ENCODE peak calls at places on chromosomes 7 and 10, in seven cellular contexts. One of them, this sample, is unnamed.

GRCh38 chr7:40298421-40298820 is 163.6 kb downstream of the SUGCT start:
- DNase-seq in uterus: no peak
- DNase-seq in astrocyte of the spinal cord: peak
- DNase-seq in NB4: no peak
- DNase-seq in left lung: no peak
- DNase-seq in ascending aorta: no peak
- DNase-seq in choroid plexus epithelial cell: peak
- DNase-seq in this sample: no peak

GRCh38 chr10:132957131-132957530 is 14.8 kb upstream of the CFAP46 start:
- DNase-seq in uterus: no peak
- DNase-seq in astrocyte of the spinal cord: no peak
- DNase-seq in NB4: no peak
- DNase-seq in left lung: no peak
- DNase-seq in ascending aorta: peak
- DNase-seq in choroid plexus epithelial cell: no peak
- DNase-seq in this sample: no peak

GRCh38 chr10:100654835-100655759 is 90.3 kb upstream of the PAX2 start:
- DNase-seq in uterus: no peak
- DNase-seq in astrocyte of the spinal cord: no peak
- DNase-seq in NB4: peak
- DNase-seq in left lung: no peak
- DNase-seq in ascending aorta: no peak
- DNase-seq in choroid plexus epithelial cell: no peak
- DNase-seq in this sample: no peak

GRCh38 chr7:55194522-55194921 is 170.6 kb upstream of the LANCL2 start:
- DNase-seq in uterus: no peak
- DNase-seq in astrocyte of the spinal cord: no peak
- DNase-seq in NB4: no peak
- DNase-seq in left lung: no peak
- DNase-seq in ascending aorta: peak
- DNase-seq in choroid plexus epithelial cell: no peak
- DNase-seq in this sample: no peak

GRCh38 chr7:18461785-18462467 is 33.6 kb upstream of the HDAC9 start:
- DNase-seq in uterus: no peak
- DNase-seq in astrocyte of the spinal cord: no peak
- DNase-seq in NB4: no peak
- DNase-seq in left lung: no peak
- DNase-seq in ascending aorta: no peak
- DNase-seq in choroid plexus epithelial cell: no peak
- DNase-seq in this sample: no peak

GRCh38 chr7:77393261-77393660 is 22.9 kb downstream of the GSAP start:
- DNase-seq in uterus: no peak
- DNase-seq in astrocyte of the spinal cord: no peak
- DNase-seq in NB4: no peak
- DNase-seq in left lung: no peak
- DNase-seq in ascending aorta: no peak
- DNase-seq in choroid plexus epithelial cell: peak
- DNase-seq in this sample: no peak

GRCh38 chr7:2936891-2937580 is 92.9 kb upstream of the GNA12 start:
- DNase-seq in uterus: no peak
- DNase-seq in astrocyte of the spinal cord: no peak
- DNase-seq in NB4: no peak
- DNase-seq in left lung: peak
- DNase-seq in ascending aorta: no peak
- DNase-seq in choroid plexus epithelial cell: no peak
- DNase-seq in this sample: no peak

GRCh38 chr10:71213127-71213616 is 802 bp downstream of the UNC5B start:
- DNase-seq in uterus: peak
- DNase-seq in astrocyte of the spinal cord: peak
- DNase-seq in NB4: peak
- DNase-seq in left lung: no peak
- DNase-seq in ascending aorta: peak
- DNase-seq in choroid plexus epithelial cell: peak
- DNase-seq in this sample: peak

GRCh38 chr7:90224204-90224603 is 12.7 kb downstream of the STEAP2 start:
- DNase-seq in uterus: no peak
- DNase-seq in astrocyte of the spinal cord: no peak
- DNase-seq in NB4: no peak
- DNase-seq in left lung: no peak
- DNase-seq in ascending aorta: no peak
- DNase-seq in choroid plexus epithelial cell: no peak
- DNase-seq in this sample: no peak

GRCh38 chr10:122362621-122363020 is 11.9 kb upstream of the PLEKHA1 start:
- DNase-seq in uterus: no peak
- DNase-seq in astrocyte of the spinal cord: peak
- DNase-seq in NB4: no peak
- DNase-seq in left lung: no peak
- DNase-seq in ascending aorta: peak
- DNase-seq in choroid plexus epithelial cell: peak
- DNase-seq in this sample: no peak

GRCh38 chr10:100245484-100246220 is 16.3 kb upstream of the CHUK start:
- DNase-seq in uterus: no peak
- DNase-seq in astrocyte of the spinal cord: no peak
- DNase-seq in NB4: no peak
- DNase-seq in left lung: no peak
- DNase-seq in ascending aorta: no peak
- DNase-seq in choroid plexus epithelial cell: peak
- DNase-seq in this sample: no peak

GRCh38 chr7:30029696-30030095 is 1.5 kb downstream of the PLEKHA8 start:
- DNase-seq in uterus: no peak
- DNase-seq in astrocyte of the spinal cord: no peak
- DNase-seq in NB4: peak
- DNase-seq in left lung: no peak
- DNase-seq in ascending aorta: no peak
- DNase-seq in choroid plexus epithelial cell: no peak
- DNase-seq in this sample: no peak

GRCh38 chr7:92685146-92686042 is 95.2 kb upstream of the FAM133B start:
- DNase-seq in uterus: no peak
- DNase-seq in astrocyte of the spinal cord: no peak
- DNase-seq in NB4: no peak
- DNase-seq in left lung: no peak
- DNase-seq in ascending aorta: no peak
- DNase-seq in choroid plexus epithelial cell: no peak
- DNase-seq in this sample: no peak

GRCh38 chr10:58653139-58653538 is 140.5 kb downstream of the BICC1 start:
- DNase-seq in uterus: no peak
- DNase-seq in astrocyte of the spinal cord: peak
- DNase-seq in NB4: no peak
- DNase-seq in left lung: no peak
- DNase-seq in ascending aorta: no peak
- DNase-seq in choroid plexus epithelial cell: no peak
- DNase-seq in this sample: no peak

GRCh38 chr10:77609781-77610272 is 27.8 kb downstream of the KCNMA1 start:
- DNase-seq in uterus: no peak
- DNase-seq in astrocyte of the spinal cord: peak
- DNase-seq in NB4: peak
- DNase-seq in left lung: no peak
- DNase-seq in ascending aorta: no peak
- DNase-seq in choroid plexus epithelial cell: peak
- DNase-seq in this sample: no peak

GRCh38 chr10:116115233-116115632 is 157.8 kb downstream of the GFRA1 start:
- DNase-seq in uterus: no peak
- DNase-seq in astrocyte of the spinal cord: no peak
- DNase-seq in NB4: no peak
- DNase-seq in left lung: no peak
- DNase-seq in ascending aorta: no peak
- DNase-seq in choroid plexus epithelial cell: no peak
- DNase-seq in this sample: no peak

DNA sequence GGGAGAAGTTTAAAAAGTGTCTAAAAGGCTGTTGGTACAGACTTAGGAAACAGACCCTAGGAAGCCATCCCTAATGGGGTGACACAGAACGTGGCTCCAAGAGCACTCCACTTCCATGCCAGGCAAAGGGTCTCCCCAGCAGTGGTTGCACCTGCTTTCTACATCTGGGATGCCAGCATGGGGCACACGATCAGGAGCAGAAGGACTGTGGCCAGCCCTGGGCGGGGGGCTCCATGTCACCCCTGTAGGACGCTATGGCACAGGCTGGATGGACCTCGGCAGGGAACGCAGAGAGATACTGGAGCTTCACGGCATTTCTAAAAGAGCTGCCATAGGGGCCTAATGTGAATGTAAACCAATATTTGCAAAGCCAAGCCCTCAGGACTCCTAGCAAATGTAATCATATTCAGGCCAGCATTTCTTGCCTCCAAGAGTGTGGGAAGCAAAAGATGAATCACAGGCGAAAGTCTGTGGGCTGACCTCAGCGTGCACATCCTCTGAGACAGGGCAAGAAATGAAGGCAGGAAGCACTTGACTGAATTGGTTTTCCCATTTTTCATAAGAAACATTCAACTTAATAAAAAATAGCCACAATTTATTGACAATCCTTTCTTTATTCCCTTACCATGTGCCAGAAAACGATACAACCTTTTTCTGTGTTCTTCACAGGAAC is 93.9 kb downstream of the ATXN7L1 start:
- DNase-seq in uterus: no peak
- DNase-seq in astrocyte of the spinal cord: peak
- DNase-seq in NB4: no peak
- DNase-seq in left lung: no peak
- DNase-seq in ascending aorta: no peak
- DNase-seq in choroid plexus epithelial cell: peak
- DNase-seq in this sample: peak
- H3K4me3 ChIP-seq in uterus: no peak
- H3K4me3 ChIP-seq in astrocyte of the spinal cord: no peak
- H3K4me3 ChIP-seq in NB4: no peak
- H3K4me3 ChIP-seq in left lung: no peak
- H3K4me3 ChIP-seq in ascending aorta: no peak
- H3K4me3 ChIP-seq in choroid plexus epithelial cell: no peak
- H3K4me3 ChIP-seq in this sample: no peak

GRCh38 chr10:117542706-117543244 is at the start of gene EMX2:
- DNase-seq in uterus: no peak
- DNase-seq in astrocyte of the spinal cord: no peak
- DNase-seq in NB4: no peak
- DNase-seq in left lung: no peak
- DNase-seq in ascending aorta: peak
- DNase-seq in choroid plexus epithelial cell: no peak
- DNase-seq in this sample: no peak

GRCh38 chr10:117541909-117542705 is 439 bp upstream of the EMX2 start:
- DNase-seq in uterus: peak
- DNase-seq in astrocyte of the spinal cord: peak
- DNase-seq in NB4: no peak
- DNase-seq in left lung: no peak
- DNase-seq in ascending aorta: no peak
- DNase-seq in choroid plexus epithelial cell: peak
- DNase-seq in this sample: peak

GRCh38 chr10:117544729-117545140 is 2.2 kb downstream of the EMX2 start:
- DNase-seq in uterus: peak
- DNase-seq in astrocyte of the spinal cord: no peak
- DNase-seq in NB4: no peak
- DNase-seq in left lung: no peak
- DNase-seq in ascending aorta: no peak
- DNase-seq in choroid plexus epithelial cell: no peak
- DNase-seq in this sample: no peak

GRCh38 chr10:117543999-117544728 is 1.6 kb downstream of the EMX2 start:
- DNase-seq in uterus: peak
- DNase-seq in astrocyte of the spinal cord: no peak
- DNase-seq in NB4: no peak
- DNase-seq in left lung: no peak
- DNase-seq in ascending aorta: peak
- DNase-seq in choroid plexus epithelial cell: no peak
- DNase-seq in this sample: no peak

GRCh38 chr10:117543245-117543998 is 876 bp downstream of the EMX2 start:
- DNase-seq in uterus: peak
- DNase-seq in astrocyte of the spinal cord: no peak
- DNase-seq in NB4: no peak
- DNase-seq in left lung: no peak
- DNase-seq in ascending aorta: peak
- DNase-seq in choroid plexus epithelial cell: no peak
- DNase-seq in this sample: no peak
- TF ChIP-seq CTCF in uterus: no peak
- TF ChIP-seq CTCF in astrocyte of the spinal cord: no peak
- TF ChIP-seq CTCF in NB4: no peak
- TF ChIP-seq CTCF in left lung: no peak
- TF ChIP-seq CTCF in ascending aorta: no peak
- TF ChIP-seq CTCF in choroid plexus epithelial cell: peak
- TF ChIP-seq CTCF in this sample: no peak

DNA sequence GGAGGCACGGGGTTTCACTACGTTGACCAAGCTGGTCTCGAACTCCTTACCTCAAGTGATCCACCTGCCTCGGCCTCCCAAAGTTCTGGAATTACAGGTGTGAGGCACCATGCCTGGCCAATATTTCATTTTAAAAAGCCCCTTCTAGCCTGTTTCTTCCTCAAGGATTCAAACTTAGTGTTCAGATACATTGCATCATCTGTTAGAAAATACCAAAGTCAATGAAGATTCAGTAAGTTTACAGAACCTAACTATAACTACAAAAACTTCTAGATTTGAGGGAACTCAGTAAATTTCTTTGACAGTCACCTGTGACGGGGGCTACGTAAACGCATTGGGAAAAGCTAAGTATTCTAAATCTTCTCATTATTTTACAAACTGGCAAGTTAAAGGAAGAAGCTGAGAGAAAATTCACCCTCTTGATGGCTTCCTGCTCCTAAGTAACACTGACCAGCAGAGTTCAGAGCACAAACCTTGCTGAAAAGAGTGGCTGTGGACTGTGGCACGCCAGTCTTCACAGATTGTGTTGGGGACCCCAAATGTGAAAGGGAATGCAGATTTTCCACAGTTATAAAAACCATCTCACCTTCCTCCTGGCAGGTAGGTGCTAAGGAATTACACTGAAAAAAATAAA is 162.2 kb downstream of the PKD1L1 start:
- DNase-seq in uterus: no peak
- DNase-seq in astrocyte of the spinal cord: no peak
- DNase-seq in NB4: no peak
- DNase-seq in left lung: no peak
- DNase-seq in ascending aorta: no peak
- DNase-seq in choroid plexus epithelial cell: peak
- DNase-seq in this sample: no peak
- H3K4me3 ChIP-seq in uterus: no peak
- H3K4me3 ChIP-seq in astrocyte of the spinal cord: no peak
- H3K4me3 ChIP-seq in NB4: no peak
- H3K4me3 ChIP-seq in left lung: no peak
- H3K4me3 ChIP-seq in ascending aorta: no peak
- H3K4me3 ChIP-seq in choroid plexus epithelial cell: no peak
- H3K4me3 ChIP-seq in this sample: no peak

GRCh38 chr7:73893342-73894101 is 32.6 kb downstream of the TMEM270 start:
- DNase-seq in uterus: peak
- DNase-seq in astrocyte of the spinal cord: peak
- DNase-seq in NB4: no peak
- DNase-seq in left lung: no peak
- DNase-seq in ascending aorta: peak
- DNase-seq in choroid plexus epithelial cell: no peak
- DNase-seq in this sample: no peak

GRCh38 chr7:73892003-73892975 is 31.3 kb downstream of the TMEM270 start:
- DNase-seq in uterus: peak
- DNase-seq in astrocyte of the spinal cord: peak
- DNase-seq in NB4: no peak
- DNase-seq in left lung: no peak
- DNase-seq in ascending aorta: peak
- DNase-seq in choroid plexus epithelial cell: peak
- DNase-seq in this sample: no peak

GRCh38 chr7:73890541-73891147 is 29.7 kb downstream of the TMEM270 start:
- DNase-seq in uterus: no peak
- DNase-seq in astrocyte of the spinal cord: peak
- DNase-seq in NB4: no peak
- DNase-seq in left lung: no peak
- DNase-seq in ascending aorta: peak
- DNase-seq in choroid plexus epithelial cell: no peak
- DNase-seq in this sample: no peak

GRCh38 chr7:73887762-73888161 is 26.8 kb downstream of the TMEM270 start:
- DNase-seq in uterus: no peak
- DNase-seq in astrocyte of the spinal cord: no peak
- DNase-seq in NB4: no peak
- DNase-seq in left lung: peak
- DNase-seq in ascending aorta: no peak
- DNase-seq in choroid plexus epithelial cell: no peak
- DNase-seq in this sample: no peak

GRCh38 chr7:73891178-73891885 is 30.4 kb downstream of the TMEM270 start:
- DNase-seq in uterus: no peak
- DNase-seq in astrocyte of the spinal cord: peak
- DNase-seq in NB4: no peak
- DNase-seq in left lung: no peak
- DNase-seq in ascending aorta: peak
- DNase-seq in choroid plexus epithelial cell: no peak
- DNase-seq in this sample: no peak
- TF ChIP-seq CTCF in uterus: no peak
- TF ChIP-seq CTCF in astrocyte of the spinal cord: peak
- TF ChIP-seq CTCF in NB4: no peak
- TF ChIP-seq CTCF in left lung: no peak
- TF ChIP-seq CTCF in ascending aorta: no peak
- TF ChIP-seq CTCF in choroid plexus epithelial cell: peak
- TF ChIP-seq CTCF in this sample: no peak

This sample was measured in adrenal gland.